ENCODE peak calls at places on chromosomes 6 and 20, in eight cellular contexts. C is RWPE1, L is AG09319, V is fibroblast of lung, H is BJ, M is IMR-90, P is breast epithelium, K is AG10803. N is an unnamed sample.

GRCh38 chr6:91097316-91097878 is 510.5 kb upstream of the MAP3K7 start:
- DNase-seq in C (no peak), L (no peak), V (peak; percentile 51), H (no peak), M (no peak), P (no peak), K (no peak), N (no peak)

GRCh38 chr6:17169291-17169690 is 67.4 kb downstream of the STMND1 start:
- DNase-seq in C (no peak), L (no peak), V (peak; percentile 75), H (no peak), M (peak; percentile 83), P (no peak), K (peak; percentile 69), N (no peak)

GRCh38 chr6:142886431-142887170 is 58.4 kb downstream of the HIVEP2 start:
- DNase-seq in C (no peak), L (no peak), V (peak; percentile 75), H (no peak), M (peak; percentile 69), P (no peak), K (peak; percentile 44), N (peak; percentile 62)

GRCh38 chr6:30615219-30615957 is 1.7 kb downstream of the PPP1R10 start:
- DNase-seq in C (no peak), L (peak; percentile 76), V (peak; percentile 94), H (no peak), M (peak; percentile 91), P (no peak), K (peak; percentile 92), N (peak; percentile 88)

GRCh38 chr20:47754301-47754700 is 31.0 kb downstream of the SULF2 start:
- DNase-seq in C (no peak), L (no peak), V (no peak), H (no peak), M (no peak), P (no peak), K (no peak), N (no peak)

GRCh38 chr6:33771342-33772113 is 17.4 kb downstream of the LEMD2 start:
- DNase-seq in C (peak; percentile 69), L (peak; percentile 84), V (peak; percentile 86), H (peak; percentile 96), M (peak; percentile 96), P (no peak), K (peak; percentile 100), N (peak; percentile 69)

GRCh38 chr6:55209059-55209458 is 34.7 kb downstream of the HCRTR2 start:
- DNase-seq in C (peak; percentile 13), L (no peak), V (no peak), H (no peak), M (no peak), P (no peak), K (no peak), N (peak; percentile 1)

GRCh38 chr6:92376711-92377110 is 1042.6 kb downstream of the EPHA7 start:
- DNase-seq in C (no peak), L (no peak), V (peak; percentile 26), H (no peak), M (peak; percentile 2), P (no peak), K (no peak), N (no peak)

GRCh38 chr20:54364365-54364764 is 111.0 kb upstream of the DOK5 start:
- DNase-seq in C (no peak), L (no peak), V (no peak), H (no peak), M (no peak), P (no peak), K (no peak), N (no peak)

GRCh38 chr20:774680-775057 is 6.4 kb upstream of the SLC52A3 start:
- DNase-seq in C (no peak), L (no peak), V (no peak), H (no peak), M (no peak), P (no peak), K (no peak), N (no peak)

GRCh38 chr20:2519115-2519815 is 10.6 kb upstream of the ZNF343 start:
- DNase-seq in C (no peak), L (no peak), V (peak; percentile 83), H (no peak), M (peak; percentile 87), P (no peak), K (peak; percentile 27), N (no peak)

GRCh38 chr6:62652692-62653328 is 366.8 kb upstream of the KHDRBS2 start:
- DNase-seq in C (no peak), L (no peak), V (peak; percentile 26), H (no peak), M (peak; percentile 12), P (no peak), K (peak; percentile 1), N (peak; percentile 26)

GRCh38 chr20:23125625-23126191 is 39.6 kb upstream of the CD93 start:
- DNase-seq in C (no peak), L (no peak), V (peak; percentile 70), H (no peak), M (peak; percentile 60), P (no peak), K (peak; percentile 80), N (peak; percentile 71)

GRCh38 chr6:75842732-75843131 is 93.7 kb downstream of the MYO6 start:
- DNase-seq in C (no peak), L (no peak), V (no peak), H (no peak), M (no peak), P (no peak), K (no peak), N (no peak)

GRCh38 chr6:154861825-154862224 is 128.6 kb downstream of the SCAF8 start:
- DNase-seq in C (no peak), L (no peak), V (no peak), H (no peak), M (no peak), P (no peak), K (no peak), N (no peak)

GRCh38 chr6:14638932-14639875 is 521.6 kb downstream of the CD83 start:
- DNase-seq in C (no peak), L (no peak), V (peak; percentile 65), H (no peak), M (peak; percentile 60), P (no peak), K (peak; percentile 53), N (peak; percentile 11)

GRCh38 chr6:2133718-2134310 is 111.6 kb downstream of the GMDS start:
- DNase-seq in C (no peak), L (no peak), V (no peak), H (no peak), M (no peak), P (no peak), K (no peak), N (peak; percentile 28)

GRCh38 chr6:85364354-85364753 is 85.5 kb upstream of the NT5E start:
- DNase-seq in C (peak; percentile 78), L (no peak), V (peak; percentile 65), H (no peak), M (peak; percentile 85), P (no peak), K (peak; percentile 29), N (peak; percentile 67)

GRCh38 chr20:18718129-18718528 is 95.5 kb upstream of the SCP2D1 start:
- DNase-seq in C (no peak), L (no peak), V (no peak), H (no peak), M (no peak), P (no peak), K (no peak), N (no peak)
- TF ChIP-seq CTCF in C (no peak), L (no peak), V (no peak), H (no peak), M (no peak), P (no peak), K (no peak), N (no peak)

GRCh38 chr6:46412662-46413061 is 78.6 kb downstream of the RCAN2 start:
- DNase-seq in C (no peak), L (no peak), V (no peak), H (no peak), M (no peak), P (no peak), K (no peak), N (no peak)
- TF ChIP-seq CTCF in C (no peak), L (no peak), V (no peak), H (no peak), M (no peak), P (no peak), K (no peak), N (no peak)

DNA sequence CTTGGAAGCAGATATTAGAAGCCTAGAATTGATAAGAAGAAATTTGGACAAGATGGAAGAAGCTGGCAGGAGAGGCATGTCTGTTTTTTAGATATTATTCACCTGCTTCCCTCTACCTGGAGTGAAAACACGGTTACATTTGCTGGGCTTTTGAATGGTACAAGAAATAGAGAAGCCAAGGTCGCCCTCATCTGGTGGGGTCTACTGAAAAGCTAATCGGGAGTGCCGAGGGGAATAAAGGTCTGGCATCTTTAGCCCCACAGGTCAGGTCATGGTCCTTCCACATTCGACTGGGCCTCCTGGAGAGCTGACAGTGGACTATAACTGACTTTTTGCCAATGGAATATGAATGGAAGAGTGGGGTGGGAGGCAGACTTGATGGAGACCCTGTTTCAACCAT is 4.6 kb upstream of the C2 start:
- DNase-seq in C (no peak), L (no peak), V (no peak), H (no peak), M (no peak), P (no peak), K (no peak), N (peak; percentile 40)
- TF ChIP-seq CTCF in C (no peak), L (peak; percentile 4), V (peak; percentile 3), H (no peak), M (no peak), P (no peak), K (peak; percentile 21), N (no peak)

GRCh38 chr6:44284867-44285266 is 14.6 kb downstream of the TMEM151B start:
- DNase-seq in C (no peak), L (no peak), V (no peak), H (no peak), M (no peak), P (no peak), K (no peak), N (no peak)

GRCh38 chr6:44284119-44284518 is 13.9 kb downstream of the TMEM151B start:
- DNase-seq in C (no peak), L (no peak), V (no peak), H (no peak), M (no peak), P (no peak), K (no peak), N (no peak)

GRCh38 chr6:44286285-44286565 is 16.0 kb downstream of the TMEM151B start:
- DNase-seq in C (no peak), L (no peak), V (no peak), H (no peak), M (no peak), P (no peak), K (no peak), N (no peak)

GRCh38 chr6:44286747-44287146 is 16.5 kb downstream of the TMEM151B start:
- DNase-seq in C (no peak), L (no peak), V (no peak), H (no peak), M (no peak), P (no peak), K (no peak), N (no peak)

DNA sequence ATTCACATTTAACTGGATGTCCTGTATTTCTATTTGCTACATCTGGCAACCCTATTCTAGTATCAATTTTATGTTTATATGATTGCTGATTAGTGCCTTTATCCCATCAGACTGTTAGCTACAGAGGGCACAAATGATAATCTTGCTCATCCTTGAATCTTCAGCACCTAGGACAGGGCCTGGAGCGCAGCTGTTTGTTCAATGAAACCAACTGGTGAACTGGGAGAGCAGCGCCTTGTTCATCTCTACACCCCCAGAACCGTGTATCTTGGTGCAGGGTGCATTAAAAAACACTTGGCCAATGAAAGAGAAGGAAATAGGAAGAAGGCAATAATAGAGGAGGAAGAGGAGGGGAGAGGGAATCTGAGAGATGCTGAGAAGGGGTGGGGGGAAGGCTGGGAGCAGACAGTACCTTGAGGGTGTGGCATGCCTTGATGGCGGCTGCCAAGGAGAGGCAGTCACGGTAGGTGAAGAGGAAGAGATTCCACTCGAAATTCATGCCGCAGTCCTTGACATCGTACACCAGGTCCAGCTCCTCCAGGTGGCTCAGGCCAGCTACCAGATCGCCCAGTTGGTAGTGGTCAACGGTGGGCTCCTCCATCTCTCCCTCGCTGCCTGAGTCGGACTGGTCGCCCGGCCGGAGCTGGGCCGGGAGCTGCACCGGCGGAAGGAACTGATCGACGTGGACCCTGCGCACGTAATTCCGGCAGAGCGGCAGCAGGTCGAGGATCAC is 15.5 kb downstream of the TMEM151B start:
- DNase-seq in C (no peak), L (no peak), V (no peak), H (no peak), M (peak; percentile 35), P (no peak), K (no peak), N (peak; percentile 39)
- TF ChIP-seq CTCF in C (no peak), L (no peak), V (no peak), H (no peak), M (no peak), P (no peak), K (no peak), N (no peak)

N was measured in MCF 10A.